ENCODE peak calls at places on chromosomes 1 and 21, in four cellular contexts. L is memory B cell, N is substantia nigra, B is tibial nerve. I is an unnamed sample.

GRCh38 chr1:86339421-86339820 is 56.7 kb downstream of the ODF2L start:
- DNase-seq in N (no peak), L (no peak), B (no peak), I (no peak)

GRCh38 chr1:225907341-225907740 is 16.7 kb downstream of the PYCR2 start:
- DNase-seq in B (no peak), L (no peak), N (no peak), I (no peak)

GRCh38 chr1:226656601-226657277 is 82.3 kb downstream of the ITPKB start:
- DNase-seq in B (no peak), L (no peak), N (no peak), I (no peak)

GRCh38 chr1:202684716-202685115 is 25.5 kb downstream of the SYT2 start:
- DNase-seq in N (no peak), L (no peak), B (no peak), I (no peak)

GRCh38 chr1:119808491-119808890 is 2.8 kb downstream of the REG4 start:
- DNase-seq in L (no peak), N (no peak), B (no peak), I (no peak)

GRCh38 chr1:85447000-85447943 is 17.7 kb downstream of the DDAH1 start:
- DNase-seq in B (no peak), L (no peak), N (no peak), I (no peak)

GRCh38 chr1:109499661-109500536 is 6.0 kb downstream of the CYB561D1 start:
- DNase-seq in L (no peak), B (no peak), N (no peak), I (peak)

GRCh38 chr1:172351761-172352161 is 68.7 kb upstream of the C1orf105 start:
- DNase-seq in N (no peak), B (no peak), L (no peak), I (no peak)

GRCh38 chr1:184036517-184036949 is 995 bp downstream of the COLGALT2 start:
- DNase-seq in N (peak), L (peak), B (peak), I (no peak)

GRCh38 chr1:2587860-2588571 is 1.4 kb downstream of the PRXL2B start:
- DNase-seq in B (no peak), L (no peak), N (no peak), I (no peak)

GRCh38 chr1:41509270-41509671 is 24.8 kb upstream of the EDN2 start:
- DNase-seq in L (no peak), B (no peak), N (no peak), I (no peak)

GRCh38 chr1:22749919-22750670 is 39.5 kb downstream of the EPHB2 start:
- DNase-seq in N (no peak), L (no peak), B (no peak), I (no peak)

GRCh38 chr21:31557421-31557955 is 102.0 kb upstream of the SOD1 start:
- DNase-seq in N (no peak), L (no peak), B (no peak), I (peak)

GRCh38 chr1:172343246-172344099 is 77.0 kb upstream of the C1orf105 start:
- DNase-seq in B (no peak), L (no peak), N (no peak), I (no peak)

GRCh38 chr1:68210027-68210426 is 22.3 kb downstream of the WLS start:
- DNase-seq in B (no peak), N (no peak), L (no peak), I (no peak)

GRCh38 chr1:243740255-243740999 is 109.6 kb downstream of the AKT3 start:
- DNase-seq in B (no peak), N (no peak), L (no peak), I (no peak)

GRCh38 chr1:158290571-158290935 is 830 bp downstream of the CD1C start:
- DNase-seq in N (no peak), L (no peak), B (no peak), I (no peak)

GRCh38 chr1:59005491-59006308 is 221.9 kb upstream of the JUN start:
- DNase-seq in L (no peak), B (no peak), N (no peak), I (no peak)

GRCh38 chr1:156214024-156214748 is 1.4 kb downstream of the PMF1 start:
- DNase-seq in B (no peak), N (no peak), L (no peak), I (peak)

GRCh38 chr1:8814870-8815269 is 2.6 kb downstream of the RERE start:
- DNase-seq in L (no peak), B (no peak), N (no peak), I (peak)

I was measured in activated effector memory CD4-positive, alpha-beta T cell treated with anti-CD3 and anti-CD28 coated beads, Interleukin-2, amount 50 U/mL, for 16 hours.